ENCODE peak calls at places on chromosomes 16 and 17, in ten cellular contexts. R, E, A, P, X, J, O, M, T and F are unnamed samples.

GRCh38 chr17:49707246-49707607 is 537 bp downstream of the SLC35B1 start:
- DNase-seq in O (no peak), A (peak), X (no peak), J (no peak), T (no peak), E (no peak), M (no peak), P (no peak), R (peak), F (peak)

GRCh38 chr16:3152273-3153076 is 17.6 kb downstream of the ZNF213 start:
- DNase-seq in X (peak), P (peak), E (peak), O (peak), M (no peak), A (peak), T (peak), R (peak), J (peak), F (peak)

GRCh38 chr16:15899538-15900100 is 11.2 kb upstream of the CEP20 start:
- DNase-seq in O (peak), P (peak), A (no peak), X (peak), E (peak), J (no peak), T (peak), M (peak), R (peak), F (peak)

GRCh38 chr16:90018297-90019200 is 707 bp downstream of the DBNDD1 start:
- DNase-seq in T (no peak), X (no peak), R (peak), O (peak), P (no peak), A (peak), E (no peak), M (no peak), J (peak), F (peak)

GRCh38 chr17:78387982-78388941 is 9.8 kb downstream of the PGS1 start:
- DNase-seq in P (peak), R (no peak), A (peak), M (no peak), J (no peak), T (no peak), E (peak), O (no peak), X (no peak), F (no peak)

GRCh38 chr17:49361129-49361901 is 735 bp downstream of the ZNF652 start:
- DNase-seq in O (peak), M (no peak), P (no peak), A (peak), E (peak), X (peak), T (no peak), J (peak), R (peak), F (peak)

GRCh38 chr17:62892870-62893338 is 73.1 kb upstream of the TANC2 start:
- DNase-seq in J (no peak), R (peak), O (peak), X (peak), M (peak), E (peak), T (no peak), A (peak), P (peak), F (peak)

GRCh38 chr16:31876955-31877828 is 3.6 kb downstream of the ZNF267 start:
- DNase-seq in M (peak), A (peak), E (peak), T (no peak), P (peak), J (no peak), R (peak), X (peak), O (peak), F (peak)

GRCh38 chr16:69838417-69838990 is 76.4 kb downstream of the WWP2 start:
- DNase-seq in T (no peak), P (no peak), E (no peak), X (no peak), O (no peak), M (no peak), R (no peak), J (no peak), A (peak), F (no peak)

GRCh38 chr16:69917311-69917710 is 33.8 kb upstream of the CLEC18A start:
- DNase-seq in P (no peak), A (no peak), M (no peak), E (no peak), J (no peak), T (no peak), O (no peak), R (peak), X (no peak), F (no peak)

GRCh38 chr17:46935658-46936266 is 12.8 kb downstream of the GOSR2 start:
- DNase-seq in J (no peak), P (no peak), X (no peak), A (peak), T (no peak), O (peak), E (peak), R (peak), M (no peak), F (no peak)

GRCh38 chr17:29784661-29785060 is 145.4 kb downstream of the SSH2 start:
- DNase-seq in T (no peak), M (no peak), R (peak), P (peak), O (no peak), E (peak), A (peak), J (no peak), X (no peak), F (no peak)

GRCh38 chr17:80119271-80119791 is 17.9 kb downstream of the GAA start:
- DNase-seq in J (peak), T (no peak), X (no peak), P (no peak), E (no peak), O (no peak), A (no peak), M (no peak), R (no peak), F (no peak)
- H3K4me2 ChIP-seq in J (no peak), T (no peak), X (no peak), P (no peak), E (no peak), O (no peak), A (no peak), M (no peak), R (no peak), F (no peak)

DNA sequence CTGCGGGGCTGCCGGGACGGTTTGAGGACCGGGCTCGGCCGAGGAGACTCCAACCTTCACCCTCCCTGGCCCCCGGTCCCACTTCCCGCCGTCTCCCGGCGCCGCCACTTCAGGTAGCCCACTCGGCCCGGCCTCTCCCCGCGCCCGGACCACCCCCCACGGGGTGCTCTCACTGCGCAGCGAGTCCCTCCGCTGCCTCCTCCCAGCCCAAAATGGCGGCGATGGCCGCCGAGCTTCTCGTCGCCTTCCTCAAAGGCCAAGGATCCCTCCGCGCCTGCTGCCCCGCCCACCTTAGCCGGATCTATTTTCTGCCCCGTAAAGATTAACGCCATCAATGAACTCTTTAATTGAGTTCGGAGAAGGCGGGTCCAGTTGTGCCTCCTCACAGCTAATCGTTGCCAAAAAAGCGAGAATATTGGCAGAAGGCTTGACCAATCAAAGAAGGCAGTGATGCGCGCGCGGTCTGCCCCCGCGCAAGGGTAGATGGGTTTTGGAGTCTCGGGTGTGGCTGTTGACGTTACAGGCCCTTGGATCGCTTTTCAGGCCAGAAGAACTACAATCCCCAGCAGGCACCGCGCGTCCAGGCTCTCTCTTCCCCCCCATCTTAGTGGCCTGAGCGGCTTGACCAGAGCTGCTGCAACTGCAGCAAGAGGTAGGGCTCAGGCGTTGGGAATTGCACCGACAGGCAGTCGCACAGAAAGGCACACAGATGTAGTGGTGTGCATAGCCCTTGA is at the start of gene HEXIM2:
- DNase-seq in J (peak), X (peak), P (peak), R (peak), M (peak), E (peak), T (peak), O (peak), A (peak), F (peak)
- H2AFZ ChIP-seq in J (peak), X (no peak), P (peak), R (peak), M (peak), E (peak), T (no peak), O (peak), A (peak), F (peak)

DNA sequence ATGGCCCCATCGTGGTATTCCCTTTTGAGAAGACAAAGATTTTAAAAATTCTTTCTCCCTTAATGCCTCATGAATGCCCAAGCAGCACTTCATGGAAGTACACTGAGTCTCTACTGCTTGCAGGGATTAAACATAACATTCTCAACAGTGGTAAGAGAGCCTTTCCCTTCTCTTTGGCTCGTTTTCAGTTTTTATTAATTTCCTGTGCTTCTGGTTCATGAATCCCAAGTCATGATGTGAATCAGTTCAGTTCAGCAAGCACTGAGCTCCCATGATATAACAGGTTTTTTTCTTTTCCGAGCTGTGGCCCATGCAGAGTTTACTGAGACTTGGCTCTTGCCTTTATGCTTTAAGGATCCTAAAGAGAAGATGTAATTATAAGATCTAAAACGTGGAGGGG is 175.3 kb downstream of the WWOX start:
- DNase-seq in O (no peak), X (no peak), A (no peak), E (no peak), M (no peak), J (no peak), P (no peak), T (no peak), R (no peak), F (no peak)
- H3K4me2 ChIP-seq in O (no peak), X (no peak), A (no peak), E (no peak), M (no peak), J (no peak), P (no peak), T (no peak), R (no peak), F (no peak)

DNA sequence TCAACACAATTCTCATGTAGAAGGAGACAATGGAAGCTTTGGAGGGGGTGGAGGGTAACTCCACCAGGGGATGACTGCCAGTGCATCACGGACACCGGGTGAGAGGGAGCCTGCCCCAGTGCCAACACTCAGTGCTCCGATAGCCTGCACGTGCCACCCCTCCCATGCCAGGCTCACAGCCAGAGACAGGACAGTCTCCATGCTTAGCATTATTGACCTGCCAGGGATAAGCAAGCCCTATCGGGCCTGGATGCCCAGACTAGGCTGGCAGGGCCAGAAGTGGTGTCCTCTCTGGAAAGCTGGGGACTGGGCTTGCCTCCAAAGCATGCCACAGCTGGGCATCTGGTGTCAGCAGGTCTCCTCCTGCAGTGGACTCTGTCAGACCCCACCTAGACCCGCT is 1.6 kb upstream of the RHBDF1 start:
- DNase-seq in J (no peak), O (no peak), X (no peak), T (no peak), R (no peak), A (no peak), P (no peak), E (no peak), M (no peak), F (no peak)
- H2AFZ ChIP-seq in J (no peak), O (no peak), X (no peak), T (no peak), R (no peak), A (no peak), P (peak), E (no peak), M (no peak), F (no peak)

GRCh38 chr17:1820518-1821252 is 9.0 kb downstream of the SMYD4 start:
- DNase-seq in O (no peak), P (no peak), J (no peak), E (peak), R (no peak), T (no peak), A (no peak), X (no peak), M (no peak), F (no peak)
- H3K4me2 ChIP-seq in O (no peak), P (no peak), J (no peak), E (no peak), R (no peak), T (no peak), A (no peak), X (no peak), M (no peak), F (no peak)

GRCh38 chr16:50624449-50624782 is 56.7 kb downstream of the SNX20 start:
- DNase-seq in T (no peak), P (no peak), E (no peak), A (no peak), M (no peak), X (no peak), O (no peak), J (no peak), R (no peak), F (no peak)

GRCh38 chr16:50627419-50627818 is 53.7 kb downstream of the SNX20 start:
- DNase-seq in T (no peak), X (no peak), M (no peak), J (peak), P (no peak), O (peak), E (peak), A (no peak), R (peak), F (no peak)

GRCh38 chr16:50628156-50628802 is 52.8 kb downstream of the SNX20 start:
- DNase-seq in X (no peak), P (no peak), R (no peak), T (no peak), O (no peak), M (no peak), J (no peak), A (no peak), E (no peak), F (no peak)

GRCh38 chr16:50625374-50625773 is 55.7 kb downstream of the SNX20 start:
- DNase-seq in P (no peak), O (no peak), E (no peak), J (no peak), X (no peak), T (no peak), M (no peak), R (no peak), A (no peak), F (no peak)

DNA sequence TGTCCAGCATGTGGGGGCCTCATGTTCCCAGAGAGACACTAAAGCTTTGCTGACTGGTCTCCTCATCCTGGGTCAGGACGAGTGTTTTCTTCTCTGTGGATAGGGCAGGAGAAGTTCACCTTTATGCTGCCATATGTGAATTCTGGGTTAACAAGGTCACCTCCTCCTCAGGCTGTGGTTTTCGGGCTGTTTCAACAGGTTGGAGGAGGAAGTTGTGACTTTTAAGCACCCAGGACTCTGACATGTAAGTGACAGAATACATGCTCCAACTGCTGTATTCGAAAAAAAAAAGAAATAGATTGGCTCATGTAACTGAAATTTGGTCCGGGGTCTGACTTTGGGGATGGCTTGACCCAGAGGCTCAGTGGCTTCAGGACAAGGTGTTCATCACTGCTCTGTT is 54.2 kb downstream of the SNX20 start:
- DNase-seq in M (no peak), J (no peak), A (no peak), O (no peak), P (no peak), E (no peak), X (no peak), T (no peak), R (no peak), F (no peak)
- H2AFZ ChIP-seq in M (no peak), J (no peak), A (no peak), O (no peak), P (no peak), E (no peak), X (no peak), T (no peak), R (no peak), F (no peak)

GRCh38 chr16:77299395-77299794 is 100.2 kb downstream of the SYCE1L start:
- DNase-seq in A (peak), O (no peak), J (no peak), R (no peak), X (no peak), P (no peak), E (peak), M (no peak), T (no peak), F (no peak)
- H3K4me2 ChIP-seq in A (peak), O (no peak), J (no peak), R (peak), X (no peak), P (no peak), E (no peak), M (no peak), T (no peak), F (peak)